ENCODE peak calls at places on chromosomes 4 and X, in six cellular contexts. T, J, K, W, S and I are unnamed samples.

GRCh38 chr4:94446386-94446785 is 5.4 kb upstream of the PDLIM5 start:
- DNase-seq in T (no peak), J (no peak), K (no peak), W (no peak), S (no peak), I (no peak)

GRCh38 chr4:53602390-53602789 is 11.1 kb upstream of the LNX1 start:
- DNase-seq in T (no peak), J (no peak), K (no peak), W (no peak), S (no peak), I (no peak)

GRCh38 chr4:16582036-16582435 is 316.4 kb downstream of the LDB2 start:
- DNase-seq in T (no peak), J (no peak), K (no peak), W (no peak), S (no peak), I (no peak)

GRCh38 chr4:109186458-109186945 is 116.0 kb downstream of the COL25A1 start:
- DNase-seq in T (no peak), J (no peak), K (no peak), W (no peak), S (no peak), I (no peak)

GRCh38 chrX:55451990-55452824 is at the start of gene MAGEH1:
- DNase-seq in T (peak; percentile 92), J (peak; percentile 16), K (peak; percentile 83), W (peak; percentile 86), S (peak; percentile 67), I (peak; percentile 92)

GRCh38 chr4:70425306-70425705 is 27.6 kb downstream of the OPRPN start:
- DNase-seq in T (no peak), J (no peak), K (no peak), W (no peak), S (no peak), I (no peak)

GRCh38 chr4:176302283-176303275 is 17.2 kb upstream of the SPCS3 start:
- DNase-seq in T (no peak), J (no peak), K (no peak), W (no peak), S (peak; percentile 76), I (no peak)

GRCh38 chrX:134718329-134719317 is 60.4 kb upstream of the PLAC1 start:
- DNase-seq in T (peak; percentile 77), J (peak; percentile 41), K (no peak), W (peak; percentile 83), S (peak; percentile 95), I (no peak)

GRCh38 chrX:13868481-13869040 is 51.7 kb upstream of the GPM6B start:
- DNase-seq in T (no peak), J (no peak), K (no peak), W (no peak), S (no peak), I (no peak)

GRCh38 chr4:8912506-8912905 is 40.9 kb upstream of the HMX1 start:
- DNase-seq in T (no peak), J (no peak), K (peak; percentile 30), W (peak; percentile 2), S (no peak), I (peak; percentile 4)

GRCh38 chr4:142095886-142096605 is 459.7 kb downstream of the IL15 start:
- DNase-seq in T (peak; percentile 75), J (peak; percentile 10), K (no peak), W (no peak), S (peak; percentile 86), I (no peak)

GRCh38 chr4:113325876-113326615 is 276.6 kb downstream of the ANK2 start:
- DNase-seq in T (no peak), J (no peak), K (no peak), W (no peak), S (no peak), I (no peak)

GRCh38 chr4:57866468-57867173 is 756.4 kb upstream of the IGFBP7 start:
- DNase-seq in T (no peak), J (no peak), K (no peak), W (no peak), S (no peak), I (no peak)

GRCh38 chrX:147378767-147379166 is 533.0 kb upstream of the FMR1 start:
- DNase-seq in T (no peak), J (no peak), K (no peak), W (no peak), S (no peak), I (no peak)

GRCh38 chr4:6331018-6331417 is 61.4 kb downstream of the WFS1 start:
- DNase-seq in T (no peak), J (peak; percentile 39), K (no peak), W (peak; percentile 75), S (peak; percentile 60), I (peak; percentile 32)

GRCh38 chrX:130385520-130385919 is at the start of gene GPR119:
- DNase-seq in T (no peak), J (no peak), K (no peak), W (no peak), S (no peak), I (no peak)

GRCh38 chr4:142405021-142405991 is 440.8 kb downstream of the INPP4B start:
- DNase-seq in T (peak; percentile 72), J (no peak), K (peak; percentile 60), W (peak; percentile 52), S (peak; percentile 73), I (peak; percentile 63)

GRCh38 chr4:43241104-43241503 is 348.6 kb downstream of the GRXCR1 start:
- DNase-seq in T (no peak), J (no peak), K (no peak), W (no peak), S (no peak), I (no peak)

GRCh38 chrX:34956915-34957314 is 14.3 kb downstream of the FAM47B start:
- DNase-seq in T (no peak), J (no peak), K (no peak), W (no peak), S (peak; percentile 21), I (no peak)

GRCh38 chr4:4591071-4591470 is 49.2 kb upstream of the STX18 start:
- DNase-seq in T (no peak), J (no peak), K (no peak), W (no peak), S (no peak), I (no peak)

GRCh38 chrX:139446832-139447231 is 83.7 kb upstream of the F9 start:
- DNase-seq in T (peak; percentile 52), J (no peak), K (no peak), W (no peak), S (no peak), I (no peak)

GRCh38 chrX:134419784-134420183 is 40.2 kb upstream of the HPRT1 start:
- DNase-seq in T (no peak), J (no peak), K (no peak), W (no peak), S (no peak), I (no peak)

GRCh38 chrX:78074088-78074487 is 30.0 kb upstream of the PGK1 start:
- DNase-seq in T (no peak), J (no peak), K (no peak), W (no peak), S (no peak), I (no peak)

GRCh38 chr4:176436500-176436973 is 116.8 kb downstream of the SPCS3 start:
- DNase-seq in T (no peak), J (peak; percentile 5), K (no peak), W (no peak), S (peak; percentile 16), I (no peak)

DNA sequence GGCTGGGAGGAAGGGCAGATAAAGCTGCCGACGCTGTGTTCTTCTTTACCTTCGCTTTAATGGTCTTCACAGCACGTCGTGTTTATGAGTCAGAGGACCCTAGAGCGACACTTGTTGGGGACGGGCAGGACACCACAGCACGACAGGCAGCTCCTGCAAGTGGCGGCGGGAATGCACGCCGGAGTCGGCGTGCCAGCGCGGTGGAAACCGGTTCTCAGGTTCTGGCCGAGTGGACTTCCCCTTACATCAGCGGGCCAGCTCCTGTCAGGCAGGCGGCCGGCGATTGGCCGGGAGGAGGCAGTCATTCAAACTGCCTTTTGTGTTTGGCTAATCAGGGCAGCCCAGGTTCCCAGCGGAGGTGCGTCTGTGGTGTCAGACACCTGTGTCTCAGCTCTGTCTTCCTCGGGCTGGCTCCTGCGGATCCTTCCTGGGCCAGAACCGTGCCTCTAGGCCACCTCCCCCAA is 150.9 kb downstream of the SHROOM3 start:
- DNase-seq in T (peak; percentile 65), J (peak; percentile 39), K (peak; percentile 74), W (no peak), S (peak; percentile 65), I (peak; percentile 73)
- TF ChIP-seq POLR2A in T (no peak), J (peak; percentile 53), K (no peak), W (no peak), S (no peak), I (no peak)

DNA sequence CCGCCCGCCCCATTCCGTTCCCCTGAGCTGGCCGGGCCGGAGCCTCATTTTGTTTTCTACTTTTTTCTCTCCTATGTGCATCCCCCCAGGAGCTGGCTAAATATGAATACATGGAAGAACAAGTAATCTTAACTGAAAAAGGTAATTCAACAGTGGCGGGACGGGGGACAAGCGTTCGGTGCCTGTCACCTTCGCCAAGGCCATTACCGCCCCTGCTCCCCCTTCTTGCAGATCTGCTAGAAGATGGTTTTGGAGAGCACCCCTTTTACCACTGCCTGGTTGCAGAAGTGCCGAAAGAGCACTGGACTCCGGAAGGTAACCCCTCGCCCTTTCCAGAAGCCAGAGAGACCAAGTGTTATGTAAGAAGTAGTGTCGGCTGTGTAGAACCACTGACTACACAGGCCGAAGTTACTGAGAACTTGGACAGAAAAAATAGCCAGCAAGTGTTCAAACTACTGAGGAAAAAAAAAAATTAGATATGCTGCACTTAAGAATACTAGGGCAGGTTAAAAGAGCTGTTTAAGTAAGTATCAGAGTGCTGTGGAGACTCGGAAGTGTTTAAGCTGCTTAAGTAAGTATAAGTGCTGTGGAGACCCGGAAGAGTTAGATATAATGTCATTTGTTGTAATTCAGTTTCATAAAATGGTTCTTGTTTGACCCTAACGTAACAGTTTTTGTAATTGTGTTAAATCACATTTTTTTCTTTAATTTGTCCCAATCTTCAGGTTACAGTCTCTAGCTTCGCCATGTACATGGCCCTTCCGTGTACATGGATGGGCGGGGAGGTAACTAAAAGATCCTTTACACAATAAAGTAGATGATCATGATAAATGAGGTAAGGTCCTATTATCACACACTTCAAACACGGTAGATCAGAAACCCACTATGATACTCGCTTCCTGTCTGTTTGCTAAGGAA is 855 bp downstream of the SAT1 start:
- DNase-seq in T (no peak), J (no peak), K (no peak), W (peak; percentile 48), S (peak; percentile 27), I (no peak)
- TF ChIP-seq POLR2A in T (no peak), J (no peak), K (no peak), W (no peak), S (no peak), I (no peak)

DNA sequence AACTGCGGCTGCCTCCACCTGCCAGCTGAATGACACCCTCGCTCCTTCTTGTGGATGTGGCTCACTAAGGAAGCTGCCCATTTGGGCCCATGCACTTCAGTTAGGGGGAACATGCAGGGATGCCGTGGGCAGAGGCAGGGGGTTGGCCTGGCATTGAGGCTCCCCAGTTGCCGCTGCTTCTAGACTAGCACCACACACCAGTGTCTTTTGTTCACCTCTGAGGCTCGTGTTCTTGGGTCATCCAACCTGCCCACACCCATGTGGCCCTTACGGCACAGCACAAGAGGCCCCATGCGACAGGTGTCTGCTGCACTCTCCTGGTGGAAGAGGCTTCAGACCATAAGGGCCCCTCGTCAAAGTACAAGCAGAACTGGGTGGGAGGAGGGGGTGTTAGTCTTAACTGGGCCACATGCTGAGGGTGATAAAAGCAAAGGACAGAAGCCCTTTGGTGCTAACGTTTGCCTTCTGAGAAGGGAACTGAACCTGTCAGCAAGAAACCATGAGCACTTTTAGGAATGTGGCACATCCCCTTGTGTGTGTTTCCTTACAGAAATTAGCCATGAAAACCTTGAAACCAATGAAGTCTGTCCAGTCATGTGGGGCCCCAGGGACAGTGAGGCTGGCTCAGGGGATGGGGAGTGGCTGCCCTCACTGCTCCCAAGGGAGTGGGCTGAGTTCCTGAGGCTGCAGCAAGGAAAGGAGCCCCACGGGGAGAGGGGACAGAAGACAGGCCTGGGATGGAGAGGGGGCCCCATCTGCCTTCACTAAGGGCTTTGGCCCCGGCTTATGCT is 39.2 kb downstream of the MAP7D3 start:
- DNase-seq in T (peak; percentile 72), J (no peak), K (peak; percentile 63), W (peak; percentile 51), S (no peak), I (no peak)
- TF ChIP-seq POLR2A in T (no peak), J (no peak), K (no peak), W (no peak), S (no peak), I (no peak)

GRCh38 chr4:56530269-56531148 is 24.9 kb downstream of the ARL9 start:
- DNase-seq in T (peak; percentile 96), J (peak; percentile 54), K (peak; percentile 91), W (peak; percentile 59), S (peak; percentile 66), I (peak; percentile 95)
- TF ChIP-seq POLR2A in T (peak; percentile 35), J (peak; percentile 51), K (no peak), W (no peak), S (peak; percentile 44), I (no peak)